ENCODE peak calls at places on chromosome 7, in six cellular contexts. Z is aorta; F is cardiac muscle cell; M is CD8-positive, alpha-beta memory T cell; P is mucosa of descending colon; Y is spleen. I is an unnamed sample.
A peak's percentile ranks its signal among the peaks of the same experiment; 100 is the strongest.

GRCh38 chr7:28301148-28301641 is 111.1 kb upstream of the CREB5 start:
- DNase-seq in Z (no peak), M (no peak), F (no peak), Y (no peak), P (no peak), I (no peak)

GRCh38 chr7:80949449-80949848 is 30.6 kb upstream of the SEMA3C start:
- DNase-seq in F (no peak), Z (no peak), P (no peak), M (no peak), Y (no peak), I (no peak)

GRCh38 chr7:77467453-77467852 is 51.3 kb upstream of the GSAP start:
- DNase-seq in Z (no peak), F (no peak), M (no peak), Y (no peak), P (peak; percentile 29), I (no peak)

GRCh38 chr7:112144284-112145059 is 61.7 kb downstream of the DOCK4 start:
- DNase-seq in F (no peak), Y (no peak), M (no peak), P (no peak), Z (no peak), I (no peak)

GRCh38 chr7:15352807-15353206 is 209.0 kb downstream of the AGMO start:
- DNase-seq in M (no peak), Y (no peak), Z (no peak), P (no peak), F (no peak), I (no peak)

GRCh38 chr7:116089293-116089692 is 58.7 kb upstream of the TFEC start:
- DNase-seq in F (no peak), P (no peak), Y (no peak), M (no peak), Z (no peak), I (no peak)

GRCh38 chr7:134639061-134639460 is 7.6 kb upstream of the BPGM start:
- DNase-seq in Y (no peak), F (no peak), M (no peak), P (no peak), Z (no peak), I (no peak)

GRCh38 chr7:38463277-38464224 is 167.6 kb downstream of the AMPH start:
- DNase-seq in Y (peak; percentile 88), P (peak; percentile 69), F (no peak), Z (peak; percentile 84), M (peak; percentile 37), I (peak; percentile 56)

GRCh38 chr7:9846902-9847301 is 1126.8 kb upstream of the PHF14 start:
- DNase-seq in P (no peak), F (no peak), Y (no peak), Z (no peak), M (no peak), I (no peak)

GRCh38 chr7:117780832-117781231 is 92.4 kb downstream of the CTTNBP2 start:
- DNase-seq in Y (no peak), P (no peak), Z (no peak), M (no peak), F (no peak), I (no peak)

GRCh38 chr7:147513451-147513850 is 1077.1 kb upstream of the C7orf33 start:
- DNase-seq in Z (no peak), M (no peak), P (no peak), F (no peak), Y (no peak), I (no peak)

GRCh38 chr7:270351-270983 is 19.5 kb upstream of the FOXL3 start:
- DNase-seq in P (no peak), M (no peak), Y (peak; percentile 51), Z (peak; percentile 73), F (no peak), I (no peak)

GRCh38 chr7:271266-272107 is 18.5 kb upstream of the FOXL3 start:
- DNase-seq in F (no peak), P (no peak), Y (peak; percentile 29), Z (peak; percentile 44), M (no peak), I (no peak)

GRCh38 chr7:272631-273030 is 17.3 kb upstream of the FOXL3 start:
- DNase-seq in P (no peak), F (no peak), Z (peak; percentile 70), M (no peak), Y (peak; percentile 58), I (no peak)

GRCh38 chr7:273327-273726 is 16.6 kb upstream of the FOXL3 start:
- DNase-seq in F (no peak), P (no peak), Z (peak; percentile 9), Y (no peak), M (no peak), I (no peak)

GRCh38 chr7:272108-272615 is 17.8 kb upstream of the FOXL3 start:
- DNase-seq in M (no peak), Z (peak; percentile 55), F (no peak), Y (peak; percentile 30), P (no peak), I (no peak)
- H3K9me3 ChIP-seq in M (no peaks in the 10 kb centered on the region), Z (no peaks in the 10 kb centered on the region), F (no peaks in the 10 kb centered on the region), Y (peaks cover 39% of the 10 kb centered on the region), P (peaks cover 2% of the 10 kb centered on the region), I (no peaks in the 10 kb centered on the region)

DNA sequence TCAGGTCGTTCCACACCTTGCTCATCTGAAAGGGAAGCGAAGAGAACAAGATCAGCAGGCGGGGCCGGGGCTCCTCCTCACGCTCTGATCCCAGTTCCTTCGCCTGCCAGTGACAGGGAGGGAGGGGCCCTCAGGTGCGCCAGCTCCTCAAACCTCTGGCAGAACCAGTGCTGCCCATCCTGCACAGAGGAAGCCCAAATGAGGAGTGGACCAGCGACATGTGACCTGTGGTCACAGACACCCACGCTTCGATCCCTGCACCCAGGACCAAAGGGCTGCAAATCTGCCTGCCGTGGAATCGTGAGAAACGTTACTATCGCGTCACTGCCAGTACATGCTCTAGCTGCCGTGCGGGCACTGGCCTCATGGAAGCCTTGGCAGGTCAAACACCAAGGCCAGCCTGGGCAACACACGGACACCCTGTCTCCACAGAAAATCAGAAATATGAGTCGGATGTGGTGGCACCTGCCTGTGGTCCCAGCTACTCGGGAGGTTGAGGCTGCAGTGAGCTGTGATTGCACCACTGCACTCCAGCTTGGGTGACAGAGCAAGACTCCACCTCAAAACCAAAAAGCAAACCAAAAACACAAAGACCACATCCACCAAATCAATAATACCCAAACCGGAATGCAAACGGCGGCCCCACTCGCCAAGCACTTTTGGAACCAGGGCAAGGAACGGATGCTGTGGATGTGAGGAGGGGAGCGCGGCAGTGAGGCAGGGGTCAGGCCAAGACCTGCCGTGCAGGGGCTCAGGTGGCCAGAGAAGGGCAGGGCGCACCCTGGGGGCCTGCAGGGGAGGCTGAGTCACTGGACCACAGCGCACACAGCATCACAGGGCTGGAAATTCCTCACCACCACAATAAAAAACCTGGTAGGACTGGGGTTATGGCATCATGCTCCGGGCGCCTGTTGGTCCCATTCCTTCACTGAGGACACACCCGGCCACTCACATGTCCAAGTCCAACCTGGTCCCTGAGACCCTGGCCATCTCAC is 13.4 kb downstream of the NUDT1 start:
- DNase-seq in P (no peak), Y (no peak), Z (peak; percentile 72), F (no peak), M (no peak), I (no peak)
- H3K36me3 ChIP-seq in P (no peaks in the 10 kb centered on the region), Y (peaks cover 90% of the 10 kb centered on the region), Z (no peaks in the 10 kb centered on the region), F (no peaks in the 10 kb centered on the region), M (no peaks in the 10 kb centered on the region), I (no peaks in the 10 kb centered on the region)

GRCh38 chr7:5689118-5689517 is 92.3 kb downstream of the RNF216 start:
- DNase-seq in Y (no peak), F (no peak), Z (no peak), M (peak; percentile 74), P (no peak), I (no peak)
- H3K4me3 ChIP-seq in Y (no peak overlapping the region), F (no peak overlapping the region), Z (no peak overlapping the region), M (no peak overlapping the region), P (no peak overlapping the region), I (no peak overlapping the region)

GRCh38 chr7:157482517-157483120 is 145.8 kb downstream of the DNAJB6 start:
- DNase-seq in P (no peak), F (no peak), Z (no peak), M (no peak), Y (no peak), I (no peak)
- H3K9me3 ChIP-seq in P (no peaks in the 10 kb centered on the region), F (no peaks in the 10 kb centered on the region), Z (no peaks in the 10 kb centered on the region), M (no peaks in the 10 kb centered on the region), Y (no peaks in the 10 kb centered on the region), I (no peaks in the 10 kb centered on the region)

GRCh38 chr7:136272934-136273333 is 295.8 kb upstream of the MTPN start:
- DNase-seq in Y (no peak), P (no peak), Z (no peak), M (no peak), F (no peak), I (no peak)
- H3K36me3 ChIP-seq in Y (no peaks in the 10 kb centered on the region), P (no peaks in the 10 kb centered on the region), Z (no peaks in the 10 kb centered on the region), M (no peaks in the 10 kb centered on the region), F (no peaks in the 10 kb centered on the region), I (no peaks in the 10 kb centered on the region)

GRCh38 chr7:27202018-27202740 is 2.3 kb upstream of the HOXA13 start:
- DNase-seq in M (no peak), Y (peak; percentile 34), Z (peak; percentile 31), F (no peak), P (peak; percentile 26), I (no peak)

GRCh38 chr7:27198871-27199801 is 755 bp downstream of the HOXA13 start:
- DNase-seq in F (no peak), Z (peak; percentile 77), Y (peak; percentile 77), M (no peak), P (peak; percentile 41), I (no peak)

GRCh38 chr7:27201231-27202017 is 1.5 kb upstream of the HOXA13 start:
- DNase-seq in M (no peak), Z (peak; percentile 47), F (no peak), P (peak; percentile 55), Y (peak; percentile 39), I (no peak)

GRCh38 chr7:27199820-27200760 is at the start of gene HOXA13:
- DNase-seq in Z (peak; percentile 75), F (peak; percentile 67), Y (peak; percentile 76), P (peak; percentile 89), M (no peak), I (no peak)

DNA sequence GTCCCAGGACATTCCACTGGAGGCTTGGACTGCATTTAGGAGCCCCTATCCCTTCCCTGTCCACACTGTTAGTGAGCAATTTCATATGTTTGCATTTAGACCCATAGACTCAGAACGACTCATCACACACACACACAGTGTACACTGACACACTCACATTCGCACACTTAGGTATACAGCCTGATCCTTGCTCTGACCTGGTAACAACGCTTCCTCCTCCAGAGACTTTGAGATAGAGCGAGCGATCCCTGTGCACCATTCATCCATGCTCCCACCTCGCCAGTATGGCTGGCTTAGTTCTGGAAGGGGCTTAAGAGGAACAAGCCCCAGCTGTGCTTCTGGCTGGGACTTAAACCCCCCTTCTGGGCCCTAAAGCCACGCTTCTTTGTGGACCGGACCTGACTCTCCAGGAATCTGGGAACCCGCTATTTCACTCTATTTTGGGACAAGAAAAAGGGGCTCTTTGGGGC is 905 bp upstream of the HOXA13 start:
- DNase-seq in P (peak; percentile 48), M (no peak), F (no peak), Z (peak; percentile 36), Y (no peak), I (no peak)
- H3K4me3 ChIP-seq in P (peak overlapping the region; percentile 30), M (no peak overlapping the region), F (no peak overlapping the region), Z (no peak overlapping the region), Y (peak overlapping the region; percentile 36), I (peak overlapping the region; percentile 44)

GRCh38 chr7:149584009-149584408 is 86.4 kb upstream of the ZNF746 start:
- DNase-seq in P (no peak), F (no peak), Y (no peak), M (no peak), Z (no peak), I (no peak)
- H3K9me3 ChIP-seq in P (peaks cover 25% of the 10 kb centered on the region), F (no peaks in the 10 kb centered on the region), Y (peaks cover 22% of the 10 kb centered on the region), M (no peaks in the 10 kb centered on the region), Z (peaks cover 4% of the 10 kb centered on the region), I (no peaks in the 10 kb centered on the region)

I was measured in small intestine.